ENCODE peak calls at places on chromosomes 3 and 15, in seven cellular contexts. N is OCI-LY7; S is AG09319; K is activated naive CD8-positive, alpha-beta T cell treated with anti-CD3 and anti-CD28 coated beads for 36 hours; B is C1 segment of cervical spinal cord; Z is T-helper 2 cell; V is T47D. Q is an unnamed sample.

GRCh38 chr15:91948001-91948608 is 94.6 kb downstream of the SLCO3A1 start:
- DNase-seq in N (no peak), S (no peak), K (no peak), B (no peak), Z (no peak), V (no peak), Q (peak; percentile 59)

GRCh38 chr3:127520993-127521392 is 69.5 kb downstream of the TPRA1 start:
- DNase-seq in N (no peak), S (no peak), K (no peak), B (no peak), Z (no peak), V (no peak), Q (no peak)

GRCh38 chr3:133447751-133448477 is 48.1 kb downstream of the BFSP2 start:
- DNase-seq in N (peak; percentile 83), S (no peak), K (no peak), B (no peak), Z (no peak), V (no peak), Q (no peak)

GRCh38 chr3:49591615-49592014 is 37.3 kb downstream of the BSN start:
- DNase-seq in N (no peak), S (no peak), K (no peak), B (no peak), Z (no peak), V (no peak), Q (no peak)

GRCh38 chr3:138834359-138835176 is at the start of gene PIK3CB:
- DNase-seq in N (peak; percentile 89), S (peak; percentile 37), K (peak; percentile 93), B (peak; percentile 90), Z (peak; percentile 95), V (peak; percentile 89), Q (peak; percentile 92)

GRCh38 chr15:55535436-55535835 is 27.4 kb upstream of the DNAAF4 start:
- DNase-seq in N (peak; percentile 44), S (no peak), K (no peak), B (no peak), Z (peak; percentile 55), V (no peak), Q (no peak)

GRCh38 chr3:35665390-35666055 is 26.2 kb downstream of the ARPP21 start:
- DNase-seq in N (peak; percentile 19), S (no peak), K (no peak), B (no peak), Z (no peak), V (no peak), Q (no peak)

GRCh38 chr15:31733424-31733823 is 296.9 kb upstream of the CHRNA7 start:
- DNase-seq in N (no peak), S (no peak), K (no peak), B (no peak), Z (no peak), V (no peak), Q (no peak)

GRCh38 chr3:29937185-29937584 is 656.3 kb downstream of the RBMS3 start:
- DNase-seq in N (no peak), S (no peak), K (no peak), B (no peak), Z (no peak), V (peak; percentile 9), Q (no peak)

GRCh38 chr3:177538064-177538742 is 340.9 kb upstream of the TBL1XR1 start:
- DNase-seq in N (no peak), S (no peak), K (no peak), B (peak; percentile 28), Z (peak; percentile 52), V (no peak), Q (no peak)

GRCh38 chr3:174938102-174938501 is 79.0 kb downstream of the NAALADL2 start:
- DNase-seq in N (no peak), S (no peak), K (no peak), B (no peak), Z (no peak), V (no peak), Q (no peak)

GRCh38 chr3:197880361-197881339 is 69.3 kb upstream of the RPL35A start:
- DNase-seq in N (no peak), S (no peak), K (no peak), B (no peak), Z (no peak), V (peak; percentile 50), Q (no peak)

GRCh38 chr15:55784284-55784683 is 41.3 kb upstream of the PRTG start:
- DNase-seq in N (no peak), S (no peak), K (no peak), B (no peak), Z (no peak), V (no peak), Q (no peak)

GRCh38 chr15:91291673-91292072 is 191.6 kb downstream of the SV2B start:
- DNase-seq in N (peak; percentile 61), S (no peak), K (peak; percentile 5), B (no peak), Z (peak; percentile 9), V (no peak), Q (no peak)

GRCh38 chr3:52140792-52141191 is 13.4 kb downstream of the POC1A start:
- DNase-seq in N (no peak), S (no peak), K (no peak), B (no peak), Z (no peak), V (no peak), Q (no peak)

GRCh38 chr3:197372076-197372661 is 73.8 kb upstream of the DLG1 start:
- DNase-seq in N (no peak), S (peak; percentile 57), K (no peak), B (no peak), Z (no peak), V (peak; percentile 74), Q (no peak)

GRCh38 chr3:119346076-119346496 is 51.9 kb downstream of the ARHGAP31 start:
- DNase-seq in N (no peak), S (no peak), K (no peak), B (no peak), Z (no peak), V (no peak), Q (no peak)

GRCh38 chr15:65115086-65115485 is at the start of gene UBAP1L:
- DNase-seq in N (no peak), S (no peak), K (no peak), B (no peak), Z (no peak), V (no peak), Q (no peak)

GRCh38 chr3:115341208-115341607 is 194.1 kb upstream of the ZBTB20 start:
- DNase-seq in N (no peak), S (no peak), K (no peak), B (no peak), Z (peak; percentile 13), V (no peak), Q (no peak)

GRCh38 chr15:31162721-31163510 is 61.4 kb upstream of the TRPM1 start:
- DNase-seq in N (no peak), S (no peak), K (no peak), B (no peak), Z (no peak), V (no peak), Q (no peak)

GRCh38 chr3:197700095-197700494 is 36.6 kb downstream of the RUBCN start:
- DNase-seq in N (no peak), S (no peak), K (no peak), B (no peak), Z (no peak), V (no peak), Q (no peak)

GRCh38 chr15:22811640-22812039 is 25.2 kb downstream of the NIPA1 start:
- DNase-seq in N (peak; percentile 27), S (no peak), K (no peak), B (peak; percentile 45), Z (no peak), V (peak; percentile 44), Q (no peak)

GRCh38 chr3:47916696-47917095 is 99.5 kb downstream of the MAP4 start:
- DNase-seq in N (no peak), S (no peak), K (no peak), B (no peak), Z (no peak), V (no peak), Q (no peak)

GRCh38 chr15:92954578-92954977 is 54.5 kb downstream of the CHD2 start:
- DNase-seq in N (peak; percentile 25), S (no peak), K (no peak), B (no peak), Z (no peak), V (no peak), Q (no peak)

GRCh38 chr15:67479781-67480180 is 41.1 kb upstream of the C15orf61 start:
- DNase-seq in N (no peak), S (no peak), K (no peak), B (no peak), Z (no peak), V (no peak), Q (no peak)

GRCh38 chr15:57138260-57138895 is 219.9 kb downstream of the TCF12 start:
- DNase-seq in N (peak; percentile 24), S (no peak), K (no peak), B (no peak), Z (no peak), V (peak; percentile 19), Q (peak; percentile 41)

GRCh38 chr3:178646205-178646604 is 110.0 kb downstream of the KCNMB2 start:
- DNase-seq in N (no peak), S (no peak), K (no peak), B (no peak), Z (no peak), V (no peak), Q (no peak)

GRCh38 chr3:147390589-147391569 is 15.5 kb downstream of the ZIC4 start:
- DNase-seq in N (no peak), S (no peak), K (no peak), B (no peak), Z (peak; percentile 19), V (no peak), Q (peak; percentile 79)

GRCh38 chr3:127747751-127748521 is 74.4 kb downstream of the MGLL start:
- DNase-seq in N (no peak), S (peak; percentile 49), K (no peak), B (no peak), Z (no peak), V (no peak), Q (no peak)

GRCh38 chr15:39602143-39602542 is 21.3 kb downstream of the THBS1 start:
- DNase-seq in N (no peak), S (no peak), K (no peak), B (no peak), Z (no peak), V (no peak), Q (no peak)

GRCh38 chr15:63913786-63914185 is 80.0 kb upstream of the HERC1 start:
- DNase-seq in N (no peak), S (no peak), K (no peak), B (no peak), Z (no peak), V (no peak), Q (no peak)

GRCh38 chr3:164401923-164402322 is 676.4 kb downstream of the SI start:
- DNase-seq in N (no peak), S (no peak), K (no peak), B (no peak), Z (no peak), V (no peak), Q (no peak)

GRCh38 chr3:129435367-129435766 is 4.4 kb downstream of the MBD4 start:
- DNase-seq in N (peak; percentile 25), S (no peak), K (no peak), B (no peak), Z (no peak), V (no peak), Q (no peak)

GRCh38 chr3:69867941-69868505 is 128.8 kb downstream of the MITF start:
- DNase-seq in N (no peak), S (no peak), K (no peak), B (no peak), Z (no peak), V (no peak), Q (no peak)

GRCh38 chr3:58198804-58199203 is 12.0 kb downstream of the DNASE1L3 start:
- DNase-seq in N (no peak), S (no peak), K (no peak), B (no peak), Z (no peak), V (no peak), Q (no peak)

GRCh38 chr3:59133350-59133749 is 83.5 kb upstream of the CFAP20DC start:
- DNase-seq in N (no peak), S (no peak), K (no peak), B (no peak), Z (no peak), V (no peak), Q (no peak)